ENCODE peak calls at places on chromosomes 5 and 9, in four cellular contexts. One of them, this sample, is unnamed.

GRCh38 chr9:34744295-34745221 is 34.6 kb upstream of the CCL21 start:
- DNase-seq in NCI-H187 treated with DMSO at 0.1 percent for 48 hours: no peak
- DNase-seq in COR-L47: peak
- DNase-seq in stimulated activated CD4-positive, alpha-beta T cell treated with anti-CD3 and anti-CD28 coated beads, Interleukin-2, amount 100 ng/mL, for 24 hours: no peak
- DNase-seq in this sample: peak

GRCh38 chr9:89153618-89154017 is 25.0 kb downstream of the SHC3 start:
- DNase-seq in COR-L47: no peak
- DNase-seq in NCI-H187 treated with DMSO at 0.1 percent for 48 hours: no peak
- DNase-seq in stimulated activated CD4-positive, alpha-beta T cell treated with anti-CD3 and anti-CD28 coated beads, Interleukin-2, amount 100 ng/mL, for 24 hours: peak
- DNase-seq in this sample: no peak

GRCh38 chr5:110034076-110034475 is 344.3 kb downstream of the MAN2A1 start:
- DNase-seq in stimulated activated CD4-positive, alpha-beta T cell treated with anti-CD3 and anti-CD28 coated beads, Interleukin-2, amount 100 ng/mL, for 24 hours: no peak
- DNase-seq in NCI-H187 treated with DMSO at 0.1 percent for 48 hours: no peak
- DNase-seq in COR-L47: no peak
- DNase-seq in this sample: no peak

GRCh38 chr5:117131876-117132275 is 557.3 kb upstream of the SEMA6A start:
- DNase-seq in COR-L47: no peak
- DNase-seq in stimulated activated CD4-positive, alpha-beta T cell treated with anti-CD3 and anti-CD28 coated beads, Interleukin-2, amount 100 ng/mL, for 24 hours: no peak
- DNase-seq in NCI-H187 treated with DMSO at 0.1 percent for 48 hours: no peak
- DNase-seq in this sample: no peak

GRCh38 chr9:123742009-123742767 is 187.7 kb downstream of the DENND1A start:
- DNase-seq in stimulated activated CD4-positive, alpha-beta T cell treated with anti-CD3 and anti-CD28 coated beads, Interleukin-2, amount 100 ng/mL, for 24 hours: no peak
- DNase-seq in COR-L47: no peak
- DNase-seq in NCI-H187 treated with DMSO at 0.1 percent for 48 hours: no peak
- DNase-seq in this sample: peak

GRCh38 chr9:121963542-121963995 is 129.5 kb downstream of the TTLL11 start:
- DNase-seq in COR-L47: no peak
- DNase-seq in NCI-H187 treated with DMSO at 0.1 percent for 48 hours: no peak
- DNase-seq in stimulated activated CD4-positive, alpha-beta T cell treated with anti-CD3 and anti-CD28 coated beads, Interleukin-2, amount 100 ng/mL, for 24 hours: no peak
- DNase-seq in this sample: no peak

GRCh38 chr9:117247271-117247670 is 167.6 kb downstream of the ASTN2 start:
- DNase-seq in stimulated activated CD4-positive, alpha-beta T cell treated with anti-CD3 and anti-CD28 coated beads, Interleukin-2, amount 100 ng/mL, for 24 hours: no peak
- DNase-seq in NCI-H187 treated with DMSO at 0.1 percent for 48 hours: no peak
- DNase-seq in COR-L47: no peak
- DNase-seq in this sample: peak

GRCh38 chr9:114902773-114903589 is 27.4 kb downstream of the TNFSF8 start:
- DNase-seq in stimulated activated CD4-positive, alpha-beta T cell treated with anti-CD3 and anti-CD28 coated beads, Interleukin-2, amount 100 ng/mL, for 24 hours: no peak
- DNase-seq in NCI-H187 treated with DMSO at 0.1 percent for 48 hours: no peak
- DNase-seq in COR-L47: no peak
- DNase-seq in this sample: no peak

GRCh38 chr5:317086-317811 is 4.3 kb upstream of the AHRR start:
- DNase-seq in COR-L47: peak
- DNase-seq in stimulated activated CD4-positive, alpha-beta T cell treated with anti-CD3 and anti-CD28 coated beads, Interleukin-2, amount 100 ng/mL, for 24 hours: peak
- DNase-seq in NCI-H187 treated with DMSO at 0.1 percent for 48 hours: no peak
- DNase-seq in this sample: peak

GRCh38 chr9:86752727-86753126 is 194.6 kb downstream of the GAS1 start:
- DNase-seq in COR-L47: no peak
- DNase-seq in stimulated activated CD4-positive, alpha-beta T cell treated with anti-CD3 and anti-CD28 coated beads, Interleukin-2, amount 100 ng/mL, for 24 hours: no peak
- DNase-seq in NCI-H187 treated with DMSO at 0.1 percent for 48 hours: no peak
- DNase-seq in this sample: no peak

GRCh38 chr5:149666212-149666852 is 63.8 kb upstream of the PPARGC1B start:
- DNase-seq in NCI-H187 treated with DMSO at 0.1 percent for 48 hours: no peak
- DNase-seq in stimulated activated CD4-positive, alpha-beta T cell treated with anti-CD3 and anti-CD28 coated beads, Interleukin-2, amount 100 ng/mL, for 24 hours: no peak
- DNase-seq in COR-L47: no peak
- DNase-seq in this sample: no peak

GRCh38 chr9:128927731-128928411 is 7.1 kb downstream of the PHYHD1 start:
- DNase-seq in NCI-H187 treated with DMSO at 0.1 percent for 48 hours: peak
- DNase-seq in stimulated activated CD4-positive, alpha-beta T cell treated with anti-CD3 and anti-CD28 coated beads, Interleukin-2, amount 100 ng/mL, for 24 hours: peak
- DNase-seq in COR-L47: peak
- DNase-seq in this sample: peak

GRCh38 chr9:22142681-22143080 is 133.6 kb upstream of the CDKN2B start:
- DNase-seq in NCI-H187 treated with DMSO at 0.1 percent for 48 hours: no peak
- DNase-seq in COR-L47: no peak
- DNase-seq in stimulated activated CD4-positive, alpha-beta T cell treated with anti-CD3 and anti-CD28 coated beads, Interleukin-2, amount 100 ng/mL, for 24 hours: no peak
- DNase-seq in this sample: no peak

GRCh38 chr9:137590123-137590468 is 216 bp downstream of the ZMYND19 start:
- DNase-seq in COR-L47: no peak
- DNase-seq in NCI-H187 treated with DMSO at 0.1 percent for 48 hours: no peak
- DNase-seq in stimulated activated CD4-positive, alpha-beta T cell treated with anti-CD3 and anti-CD28 coated beads, Interleukin-2, amount 100 ng/mL, for 24 hours: no peak
- DNase-seq in this sample: no peak

This sample was measured in neural progenitor cell.